ENCODE peak calls at places on chromosomes 11 and 22, in five cellular contexts. D is uterus, R is lower lobe of right lung, H is spleen, E is RWPE2. W is an unnamed sample.
A peak's percentile ranks its signal among the peaks of the same experiment; 100 is the strongest.

GRCh38 chr11:102244681-102245409 is 72.4 kb upstream of the BIRC3 start:
- DNase-seq in E (peak; percentile 91), H (no peak), D (no peak), R (no peak), W (no peak)

GRCh38 chr22:31646186-31647019 is 15.6 kb downstream of the PISD start:
- DNase-seq in H (no peak), D (peak; percentile 47), R (no peak), E (peak; percentile 85), W (peak; percentile 57)

GRCh38 chr11:9276571-9276970 is 11.4 kb upstream of the DENND5A start:
- DNase-seq in H (no peak), R (no peak), E (no peak), D (no peak), W (no peak)

GRCh38 chr11:2302844-2303626 is 1.2 kb downstream of the TSPAN32 start:
- DNase-seq in D (no peak), E (no peak), R (peak; percentile 73), H (peak; percentile 86), W (peak; percentile 12)

GRCh38 chr22:42747701-42748513 is 27.2 kb upstream of the A4GALT start:
- DNase-seq in R (no peak), E (no peak), D (no peak), H (no peak), W (no peak)

GRCh38 chr11:96101146-96101545 is 177.2 kb upstream of the MTMR2 start:
- DNase-seq in D (no peak), H (no peak), E (no peak), R (no peak), W (no peak)

GRCh38 chr22:39183991-39184585 is 31.6 kb upstream of the CBX7 start:
- DNase-seq in R (peak; percentile 49), H (peak; percentile 55), D (no peak), E (no peak), W (no peak)

GRCh38 chr22:35643991-35644390 is 4.3 kb upstream of the APOL6 start:
- DNase-seq in D (no peak), E (no peak), R (no peak), H (peak; percentile 25), W (no peak)

GRCh38 chr11:12402691-12403120 is 25.3 kb downstream of the PARVA start:
- DNase-seq in D (no peak), H (no peak), E (no peak), R (no peak), W (no peak)

GRCh38 chr11:9990221-9990973 is 303.6 kb downstream of the SBF2 start:
- DNase-seq in E (no peak), R (no peak), H (no peak), D (no peak), W (no peak)

GRCh38 chr11:61153593-61154090 is 7.6 kb downstream of the VPS37C start:
- DNase-seq in H (no peak), E (peak; percentile 22), R (no peak), D (no peak), W (no peak)

GRCh38 chr11:117071344-117071787 is 26.9 kb downstream of the SIK3 start:
- DNase-seq in R (no peak), E (no peak), H (no peak), D (peak; percentile 49), W (peak; percentile 82)

GRCh38 chr11:315516-315994 is 1.7 kb downstream of the IFITM1 start:
- DNase-seq in H (peak; percentile 84), R (no peak), D (no peak), E (no peak), W (no peak)

GRCh38 chr11:830295-831131 is 2.2 kb upstream of the CD151 start:
- DNase-seq in E (peak; percentile 88), D (peak; percentile 73), R (peak; percentile 87), H (peak; percentile 93), W (peak; percentile 69)

GRCh38 chr11:13964771-13965074 is 2.2 kb downstream of the SPON1 start:
- DNase-seq in E (no peak), H (no peak), R (no peak), D (no peak), W (no peak)

GRCh38 chr11:126637800-126638175 is 282.3 kb downstream of the ST3GAL4 start:
- DNase-seq in D (no peak), E (no peak), R (no peak), H (no peak), W (no peak)

GRCh38 chr22:40418366-40419201 is 48.2 kb downstream of the SGSM3 start:
- DNase-seq in R (no peak), D (no peak), E (no peak), H (peak; percentile 84), W (no peak)

GRCh38 chr11:57458410-57459111 is 1.8 kb upstream of the RTN4RL2 start:
- DNase-seq in E (no peak), R (peak; percentile 61), H (peak; percentile 82), D (no peak), W (peak; percentile 44)

GRCh38 chr22:20777420-20778177 is 3.7 kb downstream of the SERPIND1 start:
- DNase-seq in H (no peak), E (no peak), R (no peak), D (peak; percentile 45), W (peak; percentile 48)

GRCh38 chr11:70075836-70076235 is 2.3 kb upstream of the ANO1 start:
- DNase-seq in D (no peak), H (peak; percentile 46), R (no peak), E (peak; percentile 54), W (no peak)

GRCh38 chr11:77115956-77116355 is 12.1 kb upstream of the MYO7A start:
- DNase-seq in H (no peak), E (no peak), D (no peak), R (no peak), W (no peak)

GRCh38 chr11:77113382-77114088 is 10.9 kb downstream of the OMP start:
- DNase-seq in H (no peak), R (no peak), D (no peak), E (no peak), W (no peak)

GRCh38 chr11:77117485-77117884 is 10.6 kb upstream of the MYO7A start:
- DNase-seq in E (no peak), H (no peak), R (no peak), D (no peak), W (no peak)

GRCh38 chr11:77114089-77114463 is 11.4 kb downstream of the OMP start:
- DNase-seq in H (no peak), E (no peak), R (no peak), D (no peak), W (no peak)

DNA sequence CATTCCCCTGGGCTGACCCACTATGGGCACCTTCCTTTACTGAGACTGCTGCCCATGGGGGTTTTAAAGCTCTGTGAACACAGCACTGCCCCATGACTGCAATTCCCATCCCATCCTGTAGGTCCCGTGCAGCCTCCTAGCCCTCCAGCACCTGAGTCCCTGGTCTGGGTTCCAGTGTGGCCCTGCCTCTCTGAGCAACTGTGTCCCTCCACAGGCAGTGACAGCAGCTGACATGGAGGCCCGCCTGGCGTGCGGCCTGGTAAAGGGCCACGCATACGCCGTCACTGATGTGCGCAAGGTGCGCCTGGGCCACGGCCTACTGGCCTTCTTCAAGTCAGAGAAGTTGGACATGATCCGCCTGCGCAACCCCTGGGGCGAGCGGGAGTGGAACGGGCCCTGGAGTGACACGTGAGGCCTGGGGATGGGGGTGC is 12.6 kb downstream of the OMP start:
- DNase-seq in R (no peak), D (no peak), E (no peak), H (no peak), W (no peak)
- TF ChIP-seq CTCF in R (no peak), D (no peak), E (no peak), H (no peak), W (peak; percentile 5)

GRCh38 chr11:113907681-113908080 is 3.1 kb downstream of the HTR3B start:
- DNase-seq in E (no peak), R (no peak), D (no peak), H (no peak), W (no peak)
- H3K9me3 ChIP-seq in E (no peaks in the 10 kb centered on the region), R (no peaks in the 10 kb centered on the region), D (no peaks in the 10 kb centered on the region), H (no peaks in the 10 kb centered on the region), W (no peaks in the 10 kb centered on the region)

GRCh38 chr11:76339217-76339616 is 41.7 kb downstream of the THAP12 start:
- DNase-seq in E (no peak), D (peak; percentile 63), H (no peak), R (peak; percentile 66), W (peak; percentile 36)

GRCh38 chr11:76336597-76336996 is 44.3 kb downstream of the THAP12 start:
- DNase-seq in H (no peak), E (no peak), D (no peak), R (no peak), W (no peak)

GRCh38 chr11:76335827-76336226 is 45.1 kb downstream of the THAP12 start:
- DNase-seq in R (no peak), D (no peak), E (no peak), H (no peak), W (no peak)

GRCh38 chr11:76337918-76338317 is 43.0 kb downstream of the THAP12 start:
- DNase-seq in E (no peak), D (no peak), H (no peak), R (no peak), W (no peak)

DNA sequence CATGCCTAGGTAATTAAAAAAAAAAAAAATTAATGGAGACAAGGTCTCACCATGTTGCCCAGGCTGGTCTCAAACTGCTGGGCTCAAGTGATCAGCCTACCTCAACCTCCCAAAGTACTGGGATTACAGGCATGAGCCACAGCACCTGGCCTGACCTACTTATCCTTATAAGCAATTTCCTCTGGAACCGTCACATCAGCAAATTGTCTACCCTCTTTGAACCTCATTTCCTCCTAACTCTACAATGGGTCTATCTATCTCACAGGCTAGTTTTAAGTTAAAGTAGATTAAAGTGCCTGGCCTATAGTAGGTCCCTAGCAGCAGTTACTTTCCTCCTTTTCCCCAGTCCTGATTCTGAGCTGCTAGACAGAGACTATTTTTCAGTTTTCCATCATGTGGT is 43.5 kb downstream of the THAP12 start:
- DNase-seq in D (no peak), R (no peak), H (no peak), E (no peak), W (no peak)
- TF ChIP-seq CTCF in D (no peak), R (no peak), H (no peak), E (no peak), W (no peak)

GRCh38 chr22:47373648-47374272 is 611.3 kb downstream of the TBC1D22A start:
- DNase-seq in E (peak; percentile 16), D (peak; percentile 5), R (peak; percentile 14), H (peak; percentile 43), W (no peak)

GRCh38 chr22:47372596-47373385 is 610.3 kb downstream of the TBC1D22A start:
- DNase-seq in H (peak; percentile 59), D (peak; percentile 1), E (peak; percentile 11), R (peak; percentile 33), W (no peak)

GRCh38 chr22:47371263-47372090 is 609.0 kb downstream of the TBC1D22A start:
- DNase-seq in D (no peak), H (peak; percentile 45), E (no peak), R (peak; percentile 34), W (no peak)

GRCh38 chr22:47370448-47371262 is 608.2 kb downstream of the TBC1D22A start:
- DNase-seq in D (no peak), H (peak; percentile 59), E (peak; percentile 27), R (peak; percentile 13), W (peak; percentile 9)

DNA sequence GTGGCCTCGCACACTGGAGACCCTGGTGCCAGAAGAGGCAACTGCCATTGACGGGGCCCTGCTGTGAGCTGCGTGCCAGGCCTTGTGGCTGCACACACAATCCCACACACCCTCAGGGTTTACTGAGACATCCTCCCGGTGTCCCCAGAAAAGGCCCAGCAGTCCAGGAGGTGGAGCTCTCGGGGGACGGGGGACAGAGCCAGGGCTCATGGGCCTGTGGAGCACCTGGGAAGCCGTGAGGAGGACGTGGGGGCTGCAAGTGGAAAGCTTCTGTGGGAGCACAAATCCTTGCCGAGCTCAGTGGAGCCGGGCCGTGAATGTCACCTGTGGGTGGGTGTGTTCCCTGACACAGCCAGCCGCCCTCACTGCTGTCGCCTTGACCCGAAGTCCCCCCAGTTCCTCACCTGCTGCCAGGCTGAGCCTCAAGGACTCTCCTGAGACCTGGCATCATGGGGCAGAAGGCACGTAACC is 609.7 kb downstream of the TBC1D22A start:
- DNase-seq in E (no peak), H (peak; percentile 51), D (peak; percentile 1), R (peak; percentile 41), W (peak; percentile 9)
- H3K9me3 ChIP-seq in E (no peaks in the 10 kb centered on the region), H (no peaks in the 10 kb centered on the region), D (no peaks in the 10 kb centered on the region), R (no peaks in the 10 kb centered on the region), W (no peaks in the 10 kb centered on the region)

GRCh38 chr22:44567846-44568493 is 69.9 kb upstream of the RTL6 start:
- DNase-seq in R (peak; percentile 5), H (peak; percentile 79), E (peak; percentile 31), D (no peak), W (peak; percentile 66)
- TF ChIP-seq CTCF in R (peak; percentile 60), H (peak; percentile 56), E (peak; percentile 28), D (peak; percentile 30), W (peak; percentile 50)

W was measured in adrenal gland.